ENCODE peak calls at places on chromosome 5, in five cellular contexts. P, X, H, Q and F are unnamed samples.

GRCh38 chr5:169302491-169303118 is 1.7 kb upstream of the SLIT3 start:
- DNase-seq in P (peak; percentile 74), H (peak; percentile 42), X (peak; percentile 70), Q (peak; percentile 85), F (peak; percentile 88)

GRCh38 chr5:135874461-135874860 is 21.2 kb downstream of the IL9 start:
- DNase-seq in P (no peak), Q (no peak), H (no peak), X (no peak), F (no peak)

GRCh38 chr5:39599721-39600431 is 175.1 kb upstream of the DAB2 start:
- DNase-seq in X (peak; percentile 10), H (peak; percentile 63), P (peak; percentile 44), Q (peak; percentile 76), F (peak; percentile 84)

GRCh38 chr5:73280821-73281746 is 108.1 kb downstream of the TMEM174 start:
- DNase-seq in P (no peak), H (peak; percentile 79), Q (peak; percentile 53), X (no peak), F (no peak)

GRCh38 chr5:154334406-154335041 is 111.3 kb upstream of the SAP30L start:
- DNase-seq in Q (peak; percentile 4), X (no peak), P (no peak), H (no peak), F (no peak)

GRCh38 chr5:29175774-29176173 is 2017.7 kb upstream of the CDH6 start:
- DNase-seq in Q (no peak), P (no peak), X (no peak), H (no peak), F (no peak)

GRCh38 chr5:14039063-14039462 is 94.6 kb upstream of the DNAH5 start:
- DNase-seq in H (peak; percentile 94), X (no peak), P (no peak), Q (peak; percentile 78), F (no peak)

GRCh38 chr5:58458851-58459275 is 1.0 kb downstream of the PLK2 start:
- DNase-seq in X (no peak), P (no peak), Q (peak; percentile 36), H (peak; percentile 84), F (peak; percentile 30)

GRCh38 chr5:139393497-139394122 is 1.3 kb downstream of the PROB1 start:
- DNase-seq in H (no peak), Q (no peak), P (no peak), X (no peak), F (no peak)

GRCh38 chr5:54656261-54656728 is 138.7 kb downstream of the SNX18 start:
- DNase-seq in H (no peak), Q (no peak), X (no peak), P (no peak), F (no peak)

GRCh38 chr5:17991775-17992174 is 357.5 kb downstream of the TAF11L14 start:
- DNase-seq in H (no peak), P (no peak), Q (no peak), X (no peak), F (no peak)

GRCh38 chr5:116914869-116915504 is 340.4 kb upstream of the SEMA6A start:
- DNase-seq in X (no peak), H (no peak), Q (no peak), P (no peak), F (no peak)
- H3K9me2 ChIP-seq in X (no peaks in the 10 kb centered on the region), H (no peaks in the 10 kb centered on the region), Q (no peaks in the 10 kb centered on the region), P (no peaks in the 10 kb centered on the region), F (no peaks in the 10 kb centered on the region)

GRCh38 chr5:528625-529511 is 4.6 kb upstream of the SLC9A3 start:
- DNase-seq in X (no peak), Q (no peak), P (peak; percentile 6), H (no peak), F (no peak)

GRCh38 chr5:531749-532315 is 7.6 kb upstream of the SLC9A3 start:
- DNase-seq in H (no peak), Q (no peak), X (no peak), P (no peak), F (no peak)

GRCh38 chr5:530556-530955 is 6.3 kb upstream of the SLC9A3 start:
- DNase-seq in X (no peak), Q (no peak), H (no peak), P (peak; percentile 2), F (no peak)

GRCh38 chr5:531101-531748 is 7.0 kb upstream of the SLC9A3 start:
- DNase-seq in X (no peak), H (no peak), P (no peak), Q (no peak), F (no peak)

DNA sequence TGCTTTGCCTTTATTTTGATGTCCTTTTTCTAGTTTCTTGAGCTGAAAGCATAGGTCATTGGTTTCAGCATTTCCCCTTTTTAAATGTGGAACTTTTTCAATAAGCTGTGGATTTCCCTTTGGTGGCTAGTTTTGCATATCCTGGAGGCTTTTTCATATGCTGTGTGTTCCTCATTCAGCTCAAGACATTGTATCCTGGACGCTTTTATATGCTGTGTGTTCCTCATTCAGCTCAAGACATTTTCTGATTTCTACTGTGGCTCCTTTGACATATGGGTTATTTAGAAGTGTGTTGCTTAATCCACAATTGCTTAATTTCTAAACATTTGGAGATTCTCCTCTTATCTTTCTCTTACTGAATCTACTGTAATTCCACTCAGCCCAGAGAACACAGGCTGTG is 5.8 kb upstream of the SLC9A3 start:
- DNase-seq in H (no peak), Q (no peak), P (peak; percentile 5), X (peak; percentile 32), F (no peak)
- H3K27ac ChIP-seq in H (no peak overlapping the region), Q (no peak overlapping the region), P (no peak overlapping the region), X (no peak overlapping the region), F (no peak overlapping the region)

GRCh38 chr5:12624776-12625560 is 720.7 kb upstream of the CTNND2 start:
- DNase-seq in P (no peak), Q (no peak), H (no peak), X (no peak), F (no peak)
- H3K4me3 ChIP-seq in P (no peak overlapping the region), Q (no peak overlapping the region), H (no peak overlapping the region), X (no peak overlapping the region), F (no peak overlapping the region)

GRCh38 chr5:64836190-64836750 is 67.5 kb downstream of the CWC27 start:
- DNase-seq in H (no peak), Q (no peak), P (peak; percentile 21), X (no peak), F (no peak)
- H3K9me2 ChIP-seq in H (no peaks in the 10 kb centered on the region), Q (no peaks in the 10 kb centered on the region), P (no peaks in the 10 kb centered on the region), X (no peaks in the 10 kb centered on the region), F (no peaks in the 10 kb centered on the region)

DNA sequence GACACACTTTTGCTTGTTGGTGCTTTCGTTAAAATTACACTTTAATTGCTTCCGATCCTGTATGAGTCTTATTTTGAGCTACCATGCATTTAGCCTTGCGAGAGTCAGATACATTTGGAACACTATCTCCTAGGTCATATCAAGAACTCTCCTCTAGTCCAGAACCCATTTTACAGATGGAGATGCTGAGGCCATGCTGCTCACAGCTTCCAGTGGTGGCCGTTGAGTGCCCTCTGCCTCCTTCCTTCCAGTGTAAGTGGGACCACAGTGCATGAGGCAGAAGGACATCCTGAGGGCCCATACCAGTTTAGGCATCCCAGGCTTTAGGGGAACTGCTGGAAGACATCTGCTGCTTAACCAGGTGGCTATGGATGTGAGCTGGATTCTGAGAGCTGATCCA is 6.9 kb downstream of the CCNI2 start:
- DNase-seq in X (no peak), Q (no peak), P (no peak), H (no peak), F (no peak)
- H3K27ac ChIP-seq in X (no peak overlapping the region), Q (no peak overlapping the region), P (no peak overlapping the region), H (no peak overlapping the region), F (no peak overlapping the region)

GRCh38 chr5:172640822-172641358 is at the start of gene NEURL1B:
- DNase-seq in P (peak; percentile 76), Q (peak; percentile 70), H (no peak), X (peak; percentile 62), F (peak; percentile 91)

GRCh38 chr5:172642511-172642910 is 1.4 kb downstream of the NEURL1B start:
- DNase-seq in X (no peak), P (no peak), Q (peak; percentile 32), H (no peak), F (no peak)

GRCh38 chr5:172642046-172642409 is 965 bp downstream of the NEURL1B start:
- DNase-seq in Q (peak; percentile 19), P (no peak), X (no peak), H (no peak), F (no peak)

GRCh38 chr5:172640139-172640538 is 924 bp upstream of the NEURL1B start:
- DNase-seq in X (no peak), Q (no peak), P (no peak), H (no peak), F (no peak)

DNA sequence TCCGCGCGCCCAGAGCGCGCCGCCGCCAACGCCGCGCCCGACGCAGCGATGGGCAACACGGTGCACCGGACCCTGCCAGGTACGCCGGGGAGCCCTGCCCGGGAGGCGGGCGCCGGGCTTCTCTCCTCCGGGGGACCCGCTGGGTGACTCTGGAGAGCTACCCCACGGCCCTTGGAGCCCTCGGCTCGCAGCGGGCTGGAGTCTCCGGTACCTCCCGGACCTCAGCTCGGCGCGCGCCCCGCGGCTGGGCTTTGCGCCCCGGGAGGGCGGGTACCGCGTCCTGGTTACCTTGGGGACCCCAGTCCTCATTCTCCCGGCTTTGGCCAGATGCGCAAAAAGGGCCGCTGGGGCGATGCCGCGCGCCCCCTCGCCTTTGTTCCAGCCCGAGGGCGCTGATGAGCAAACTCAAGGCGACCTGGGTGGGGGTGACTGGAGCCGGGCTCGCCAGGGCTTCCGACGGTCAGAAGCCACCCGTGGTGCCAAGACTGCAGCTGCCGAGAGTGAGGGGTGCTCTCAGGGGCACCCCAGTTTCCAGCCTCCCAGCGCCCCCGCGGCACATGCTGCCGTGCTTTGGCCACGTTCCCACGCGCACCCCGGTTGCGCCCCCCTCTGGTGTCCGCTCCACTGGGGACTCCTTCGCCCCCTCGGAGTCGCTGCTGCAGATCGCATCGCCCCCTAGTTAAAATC is 439 bp downstream of the NEURL1B start:
- DNase-seq in Q (no peak), H (no peak), P (no peak), X (peak; percentile 7), F (no peak)
- H3K4me3 ChIP-seq in Q (peak overlapping the region; percentile 74), H (peak overlapping the region; percentile 55), P (peak overlapping the region; percentile 68), X (peak overlapping the region; percentile 59), F (peak overlapping the region; percentile 88)

GRCh38 chr5:156597276-156597675 is 252.8 kb upstream of the PPP1R2B start:
- DNase-seq in X (no peak), H (no peak), Q (no peak), P (no peak), F (no peak)

GRCh38 chr5:156594406-156594805 is 255.7 kb upstream of the PPP1R2B start:
- DNase-seq in X (no peak), P (no peak), H (no peak), Q (no peak), F (no peak)

GRCh38 chr5:156593546-156593945 is 256.5 kb upstream of the PPP1R2B start:
- DNase-seq in X (no peak), Q (no peak), H (no peak), P (no peak), F (no peak)

GRCh38 chr5:156589859-156590216 is 260.3 kb upstream of the PPP1R2B start:
- DNase-seq in X (no peak), H (no peak), P (no peak), Q (no peak), F (peak; percentile 12)

GRCh38 chr5:156595132-156595787 is 254.8 kb upstream of the PPP1R2B start:
- DNase-seq in H (no peak), Q (peak; percentile 2), P (no peak), X (no peak), F (peak; percentile 42)
- H3K9me2 ChIP-seq in H (no peaks in the 10 kb centered on the region), Q (no peaks in the 10 kb centered on the region), P (no peaks in the 10 kb centered on the region), X (no peaks in the 10 kb centered on the region), F (no peaks in the 10 kb centered on the region)

GRCh38 chr5:125413861-125414260 is 667.4 kb upstream of the ZNF608 start:
- DNase-seq in P (no peak), Q (no peak), H (no peak), X (no peak), F (no peak)
- H3K27ac ChIP-seq in P (no peak overlapping the region), Q (no peak overlapping the region), H (no peak overlapping the region), X (no peak overlapping the region), F (no peak overlapping the region)